ENCODE peak calls at places on chromosomes 5 and 9, in four cellular contexts. A is IMR-90, P is H9, Z is mesendoderm. O is an unnamed sample.
A peak's percentile ranks its signal among the peaks of the same experiment; 100 is the strongest.

GRCh38 chr9:36149197-36149596 is 12.7 kb downstream of the GLIPR2 start:
- DNase-seq in Z (no peak), P (no peak), A (peak; percentile 79), O (no peak)

GRCh38 chr5:127912411-127912810 is 171.2 kb upstream of the SLC12A2 start:
- DNase-seq in Z (peak; percentile 51), P (no peak), A (no peak), O (no peak)

GRCh38 chr5:61263561-61264272 is 68.3 kb upstream of the ZSWIM6 start:
- DNase-seq in P (no peak), Z (no peak), A (no peak), O (no peak)

GRCh38 chr5:131720714-131721113 is 76.1 kb downstream of the FNIP1 start:
- DNase-seq in A (no peak), Z (no peak), P (no peak), O (no peak)

GRCh38 chr9:76655121-76655531 is 109.1 kb upstream of the PCA3 start:
- DNase-seq in P (no peak), Z (no peak), A (no peak), O (no peak)

GRCh38 chr5:179697108-179697507 is 1.7 kb upstream of the CANX start:
- DNase-seq in Z (no peak), P (no peak), A (no peak), O (no peak)

GRCh38 chr9:6910032-6910431 is 152.3 kb downstream of the KDM4C start:
- DNase-seq in P (no peak), Z (no peak), A (peak; percentile 34), O (no peak)

GRCh38 chr5:131379723-131380122 is 115.9 kb downstream of the CDC42SE2 start:
- DNase-seq in A (peak; percentile 79), Z (no peak), P (no peak), O (no peak)

GRCh38 chr5:40682431-40683017 is 2.8 kb downstream of the PTGER4 start:
- DNase-seq in A (peak; percentile 48), P (no peak), Z (no peak), O (no peak)

GRCh38 chr9:21294325-21294724 is 10.8 kb downstream of the IFNA5 start:
- DNase-seq in Z (no peak), A (peak; percentile 17), P (no peak), O (no peak)

GRCh38 chr5:143775258-143775657 is 36.7 kb upstream of the HMHB1 start:
- DNase-seq in A (peak; percentile 75), Z (no peak), P (no peak), O (no peak)

GRCh38 chr5:171371326-171371725 is 16.3 kb upstream of the NPM1 start:
- DNase-seq in Z (no peak), P (no peak), A (no peak), O (no peak)

GRCh38 chr5:171589461-171589860 is 170.0 kb downstream of the FGF18 start:
- DNase-seq in P (no peak), Z (no peak), A (no peak), O (no peak)

GRCh38 chr9:111838439-111838838 is 43.7 kb upstream of the SHOC1 start:
- DNase-seq in P (no peak), Z (no peak), A (no peak), O (no peak)

GRCh38 chr5:126055348-126055729 is 367.9 kb upstream of the GRAMD2B start:
- DNase-seq in P (no peak), Z (no peak), A (no peak), O (no peak)

GRCh38 chr9:133987455-133987800 is 4.7 kb downstream of the VAV2 start:
- DNase-seq in A (no peak), P (no peak), Z (no peak), O (no peak)

GRCh38 chr5:1961952-1962595 is 79.3 kb upstream of the IRX4 start:
- DNase-seq in P (no peak), Z (no peak), A (no peak), O (no peak)

GRCh38 chr9:71763752-71764332 is 4.5 kb downstream of the CEMIP2 start:
- DNase-seq in P (no peak), Z (no peak), A (no peak), O (no peak)

GRCh38 chr9:134071149-134071548 is 3.3 kb upstream of the BRD3 start:
- DNase-seq in Z (no peak), P (no peak), A (no peak), O (no peak)

GRCh38 chr5:82525626-82526025 is 247.5 kb upstream of the RPS23 start:
- DNase-seq in A (no peak), P (no peak), Z (no peak), O (no peak)

GRCh38 chr9:91151014-91151740 is 210.5 kb downstream of the AUH start:
- DNase-seq in Z (no peak), P (no peak), A (peak; percentile 81), O (no peak)

GRCh38 chr5:43711496-43711895 is 108.5 kb downstream of the NNT start:
- DNase-seq in P (no peak), Z (peak; percentile 76), A (peak; percentile 47), O (no peak)

GRCh38 chr9:131690950-131691573 is 48.8 kb downstream of the RAPGEF1 start:
- DNase-seq in A (no peak), P (no peak), Z (no peak), O (no peak)

GRCh38 chr9:131690462-131690861 is 49.4 kb downstream of the RAPGEF1 start:
- DNase-seq in P (no peak), A (no peak), Z (no peak), O (no peak)

GRCh38 chr9:131682261-131682660 is 57.6 kb downstream of the RAPGEF1 start:
- DNase-seq in P (no peak), Z (no peak), A (no peak), O (no peak)

DNA sequence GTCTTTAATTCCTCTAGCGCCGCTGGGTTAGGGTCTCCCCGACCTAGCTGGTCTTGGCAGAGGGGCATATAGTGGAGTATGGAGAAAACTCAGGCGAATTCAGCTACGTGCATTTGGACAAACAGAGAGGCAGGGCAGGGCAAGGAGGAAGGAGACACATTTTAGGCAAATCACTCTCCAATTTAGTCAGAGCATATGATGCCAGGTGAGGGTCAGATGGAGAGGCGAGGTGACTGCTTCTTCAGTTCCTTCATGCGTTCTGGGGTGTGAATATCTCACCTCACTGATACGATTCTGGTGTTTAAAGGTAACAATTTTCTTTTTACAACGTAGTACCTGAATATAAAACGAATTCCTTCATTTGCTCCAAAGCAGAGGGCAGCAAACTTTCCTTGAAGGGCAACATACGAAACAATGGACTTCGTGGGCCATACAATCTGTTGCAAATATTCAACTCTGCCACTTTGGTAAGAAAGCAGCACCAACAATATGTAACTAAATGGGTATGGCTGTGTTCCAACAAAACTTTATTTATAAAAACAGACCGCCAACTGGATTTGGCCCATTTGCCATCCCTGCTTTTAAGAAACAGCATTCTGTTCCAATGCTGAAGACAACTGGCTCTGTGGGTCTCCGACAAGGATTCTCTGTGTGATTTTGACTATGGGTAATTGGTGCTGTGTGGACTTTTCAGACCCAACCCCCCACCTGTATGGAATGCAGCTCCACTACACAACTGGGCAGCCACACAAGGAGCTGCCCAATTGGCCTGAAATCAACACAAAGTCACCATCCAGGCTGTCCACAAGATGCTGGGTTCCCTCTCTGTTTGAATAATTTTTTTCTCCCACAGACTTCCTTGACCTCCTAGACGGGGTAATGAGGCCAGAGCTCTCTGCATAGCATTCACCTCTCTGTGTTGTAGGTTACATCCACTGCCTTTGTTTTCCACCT is 53.8 kb downstream of the RAPGEF1 start:
- DNase-seq in A (no peak), Z (no peak), P (no peak), O (no peak)
- H4K5ac ChIP-seq in A (no peak overlapping the region), Z (no peak overlapping the region), P (no peak overlapping the region), O (no peak overlapping the region)

GRCh38 chr9:32565967-32566366 is 7.0 kb downstream of the NDUFB6 start:
- DNase-seq in Z (no peak), A (no peak), P (no peak), O (no peak)
- H4K5ac ChIP-seq in Z (no peak overlapping the region), A (no peak overlapping the region), P (no peak overlapping the region), O (no peak overlapping the region)

GRCh38 chr5:73592546-73592945 is 27.0 kb downstream of the UTP15 start:
- DNase-seq in Z (no peak), A (peak; percentile 61), P (no peak), O (no peak)

GRCh38 chr5:73599378-73599777 is 26.6 kb upstream of the ARHGEF28 start:
- DNase-seq in P (no peak), Z (no peak), A (no peak), O (no peak)

GRCh38 chr5:73591102-73591695 is 25.7 kb downstream of the UTP15 start:
- DNase-seq in A (peak; percentile 90), P (no peak), Z (peak; percentile 74), O (peak; percentile 62)

GRCh38 chr5:73591698-73592501 is 26.4 kb downstream of the UTP15 start:
- DNase-seq in Z (no peak), P (no peak), A (peak; percentile 79), O (no peak)

GRCh38 chr5:73596705-73597328 is 29.2 kb upstream of the ARHGEF28 start:
- DNase-seq in A (peak; percentile 20), Z (peak; percentile 60), P (no peak), O (peak; percentile 57)
- H4K5ac ChIP-seq in A (no peak overlapping the region), Z (no peak overlapping the region), P (no peak overlapping the region), O (no peak overlapping the region)

GRCh38 chr5:65263291-65263690 is 218.4 kb downstream of the ADAMTS6 start:
- DNase-seq in Z (no peak), P (no peak), A (peak; percentile 20), O (no peak)

GRCh38 chr5:65262590-65263189 is 219.0 kb downstream of the ADAMTS6 start:
- DNase-seq in P (no peak), Z (peak; percentile 72), A (peak; percentile 93), O (no peak)

GRCh38 chr5:65264420-65264819 is 217.3 kb downstream of the ADAMTS6 start:
- DNase-seq in Z (no peak), P (no peak), A (no peak), O (no peak)

DNA sequence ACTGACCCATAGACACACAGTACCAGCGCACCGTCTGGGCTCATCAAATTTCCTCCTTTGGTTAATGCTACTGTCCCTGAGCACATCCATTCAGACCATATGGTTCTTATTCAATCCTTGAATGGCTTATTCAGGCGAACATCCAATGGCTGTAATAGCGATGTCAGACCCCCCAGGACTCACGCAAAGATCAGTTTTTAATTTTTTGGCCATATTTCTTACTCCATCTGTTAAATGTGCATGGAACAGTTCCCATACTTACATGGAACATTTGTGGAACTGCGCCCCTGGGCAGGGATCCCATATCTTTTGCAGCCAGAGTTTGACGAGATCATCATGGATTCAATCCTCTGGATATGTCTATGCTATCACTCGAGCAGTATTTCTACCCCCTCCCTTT is 213.2 kb downstream of the ADAMTS6 start:
- DNase-seq in Z (no peak), A (no peak), P (no peak), O (no peak)
- H4K5ac ChIP-seq in Z (no peak overlapping the region), A (no peak overlapping the region), P (no peak overlapping the region), O (no peak overlapping the region)

GRCh38 chr5:160468576-160468975 is 46.9 kb downstream of the PTTG1 start:
- DNase-seq in Z (no peak), A (no peak), P (no peak), O (no peak)
- H4K5ac ChIP-seq in Z (no peak overlapping the region), A (no peak overlapping the region), P (no peak overlapping the region), O (no peak overlapping the region)

GRCh38 chr9:25948182-25948581 is 269.9 kb upstream of the TUSC1 start:
- DNase-seq in Z (no peak), P (no peak), A (no peak), O (no peak)
- H4K5ac ChIP-seq in Z (no peak overlapping the region), P (no peak overlapping the region), A (no peak overlapping the region), O (no peak overlapping the region)

GRCh38 chr9:102085548-102085947 is 347.1 kb upstream of the GRIN3A start:
- DNase-seq in P (no peak), A (no peak), Z (no peak), O (no peak)

GRCh38 chr9:102087141-102087540 is 348.7 kb upstream of the GRIN3A start:
- DNase-seq in A (no peak), P (no peak), Z (peak; percentile 2), O (no peak)
- H4K5ac ChIP-seq in A (no peak overlapping the region), P (no peak overlapping the region), Z (no peak overlapping the region), O (no peak overlapping the region)

O was measured in H1.